ENCODE peak calls at places on chromosomes 6 and 20, in five cellular contexts. H, D, G, U and Q are unnamed samples.

GRCh38 chr6:146434991-146435390 is 108.6 kb upstream of the RAB32 start:
- DNase-seq in U (no peak), H (no peak), G (no peak), D (no peak), Q (no peak)

GRCh38 chr6:39912446-39912845 is 21.8 kb downstream of the MOCS1 start:
- DNase-seq in D (no peak), H (no peak), U (no peak), G (no peak), Q (no peak)

GRCh38 chr20:33995053-33995816 is 1.5 kb downstream of the RALY start:
- DNase-seq in D (no peak), H (no peak), U (no peak), G (no peak), Q (peak)

GRCh38 chr6:118668761-118669411 is 17.5 kb upstream of the CEP85L start:
- DNase-seq in G (no peak), H (no peak), D (no peak), U (peak), Q (peak)

GRCh38 chr6:77487808-77488425 is 24.6 kb upstream of the HTR1B start:
- DNase-seq in H (no peak), G (no peak), U (no peak), D (no peak), Q (no peak)

GRCh38 chr20:60993647-60994046 is 258.4 kb upstream of the CDH4 start:
- DNase-seq in U (no peak), D (no peak), H (no peak), G (no peak), Q (no peak)

GRCh38 chr6:40755046-40755681 is 168.0 kb upstream of the LRFN2 start:
- DNase-seq in U (peak), G (peak), H (no peak), D (no peak), Q (peak)

GRCh38 chr6:140566706-140567330 is 1192.4 kb upstream of the CITED2 start:
- DNase-seq in G (no peak), U (no peak), H (no peak), D (no peak), Q (peak)

GRCh38 chr6:5351552-5351951 is 90.2 kb downstream of the FARS2 start:
- DNase-seq in G (no peak), H (no peak), U (no peak), D (no peak), Q (no peak)

GRCh38 chr6:81933648-81934047 is 181.2 kb upstream of the TENT5A start:
- DNase-seq in D (no peak), U (no peak), H (no peak), G (no peak), Q (no peak)

GRCh38 chr6:71478834-71479541 is 190.4 kb downstream of the OGFRL1 start:
- DNase-seq in U (peak), G (no peak), H (no peak), D (no peak), Q (peak)

GRCh38 chr20:20173269-20173668 is 120.9 kb downstream of the CFAP61 start:
- DNase-seq in H (no peak), G (no peak), D (no peak), U (no peak), Q (no peak)

DNA sequence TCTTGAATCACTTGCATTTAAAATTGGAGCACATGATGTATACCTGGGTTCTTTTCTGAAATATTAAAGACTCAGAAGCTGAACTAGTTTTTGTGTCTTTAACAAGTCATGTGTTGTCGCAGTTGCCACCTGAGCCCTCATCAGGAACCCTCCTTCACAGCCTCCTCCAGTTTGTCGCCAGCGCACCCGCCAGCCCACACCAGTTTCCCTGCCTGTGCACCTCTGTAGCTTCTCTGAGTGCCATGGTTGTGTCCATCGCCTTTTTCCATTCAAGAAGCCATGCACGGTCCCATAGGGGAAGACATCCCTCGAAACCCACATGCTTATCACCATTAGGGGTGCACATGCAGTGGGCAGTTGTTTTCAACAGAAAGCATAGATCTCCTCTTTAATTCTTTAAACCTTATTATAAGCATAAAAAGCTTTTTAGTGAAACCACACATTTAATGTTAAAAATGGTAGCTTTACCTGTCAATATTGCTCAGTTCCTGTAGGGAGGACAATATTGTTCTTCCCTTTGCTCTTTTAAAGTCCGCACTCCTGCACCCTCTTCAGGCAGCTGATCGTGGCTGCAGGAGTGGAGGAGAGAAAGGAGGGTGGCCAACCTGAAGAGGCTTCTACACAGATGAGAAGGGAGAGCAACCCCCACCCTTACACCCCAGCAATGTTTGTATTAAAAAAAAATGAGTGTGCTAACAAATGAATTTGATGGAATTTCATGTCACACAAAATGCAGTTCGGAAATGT is 121.9 kb downstream of the CFAP61 start:
- DNase-seq in D (no peak), U (no peak), H (no peak), G (no peak), Q (no peak)
- TF ChIP-seq CTCF in D (no peak), U (peak), H (no peak), G (no peak), Q (no peak)

GRCh38 chr6:496649-497048 is 105.1 kb downstream of the IRF4 start:
- DNase-seq in H (no peak), U (no peak), G (no peak), D (no peak), Q (no peak)

GRCh38 chr6:498795-499231 is 107.3 kb downstream of the IRF4 start:
- DNase-seq in D (peak), H (no peak), U (no peak), G (no peak), Q (no peak)

GRCh38 chr6:501891-502601 is 110.5 kb downstream of the IRF4 start:
- DNase-seq in D (peak), H (no peak), U (no peak), G (no peak), Q (no peak)

GRCh38 chr6:502761-503160 is 111.2 kb downstream of the IRF4 start:
- DNase-seq in H (no peak), D (no peak), G (no peak), U (no peak), Q (no peak)

GRCh38 chr6:499617-500016 is 108.1 kb downstream of the IRF4 start:
- DNase-seq in D (no peak), H (no peak), U (no peak), G (no peak), Q (no peak)
- H3K4me3 ChIP-seq in D (no peak), H (no peak), U (no peak), G (no peak), Q (no peak)

DNA sequence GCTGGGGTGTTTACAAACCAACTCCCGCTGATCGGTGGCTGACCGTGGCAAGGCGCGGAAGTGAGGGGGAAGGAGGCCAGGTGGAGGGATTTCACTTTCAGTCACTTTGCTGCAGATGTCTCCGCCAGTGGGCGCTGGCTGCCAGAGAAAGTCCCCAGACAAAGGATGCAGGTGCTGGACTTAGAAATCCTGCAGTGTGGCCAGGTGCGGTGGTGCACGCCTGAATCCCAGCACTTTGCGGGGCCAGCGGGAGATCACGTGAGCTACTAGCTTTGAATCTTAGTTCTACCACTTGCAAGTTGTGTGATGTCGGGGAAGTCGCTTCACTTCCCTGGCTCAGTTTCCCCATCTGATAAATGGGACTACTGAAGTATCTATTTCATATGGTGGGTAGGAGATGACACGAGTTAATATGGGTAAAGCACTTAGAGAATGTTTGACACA is 180.4 kb downstream of the ZNF217 start:
- DNase-seq in G (no peak), H (no peak), D (peak), U (no peak), Q (no peak)
- TF ChIP-seq CTCF in G (no peak), H (no peak), D (peak), U (no peak), Q (no peak)

GRCh38 chr6:11231108-11231463 is 1.4 kb downstream of the NEDD9 start:
- DNase-seq in U (no peak), G (no peak), H (no peak), D (no peak), Q (no peak)
- H3K4me3 ChIP-seq in U (peak), G (peak), H (peak), D (no peak), Q (peak)

DNA sequence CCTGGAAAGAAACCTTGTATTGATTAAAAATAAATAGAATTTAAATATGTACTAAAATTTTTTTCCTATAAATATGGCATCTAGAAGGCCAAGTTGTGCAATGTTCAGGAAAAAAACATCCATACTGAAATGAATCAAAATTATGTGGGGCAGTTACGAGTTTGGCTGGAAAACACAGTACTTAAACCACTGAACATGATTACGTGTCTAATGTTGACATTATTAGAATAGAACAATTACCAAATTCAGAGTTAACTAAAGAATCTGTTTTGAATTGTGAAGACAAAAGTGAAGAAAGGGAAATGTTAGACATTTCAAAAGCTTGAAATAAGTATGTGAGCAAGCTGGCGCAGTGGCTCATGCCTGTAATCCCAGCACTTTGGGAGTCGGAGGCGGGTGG is 57.2 kb downstream of the KLHL31 start:
- DNase-seq in U (no peak), H (no peak), D (no peak), G (no peak), Q (no peak)
- TF ChIP-seq CTCF in U (no peak), H (no peak), D (no peak), G (no peak), Q (no peak)

GRCh38 chr6:2763345-2763841 is 1.8 kb upstream of the WRNIP1 start:
- DNase-seq in G (no peak), U (no peak), H (peak), D (no peak), Q (no peak)

GRCh38 chr6:2764610-2765165 is 505 bp upstream of the WRNIP1 start:
- DNase-seq in U (no peak), H (peak), G (peak), D (peak), Q (peak)

GRCh38 chr6:2765896-2766766 is 938 bp downstream of the WRNIP1 start:
- DNase-seq in H (peak), U (no peak), D (peak), G (no peak), Q (peak)

GRCh38 chr6:2765166-2765895 is at the start of gene WRNIP1:
- DNase-seq in D (peak), U (peak), H (peak), G (peak), Q (peak)

GRCh38 chr6:2763876-2764540 is 1.2 kb upstream of the WRNIP1 start:
- DNase-seq in D (no peak), H (no peak), G (no peak), U (no peak), Q (no peak)
- H3K4me3 ChIP-seq in D (peak), H (peak), G (peak), U (peak), Q (peak)

GRCh38 chr20:4896971-4897497 is 104.3 kb downstream of the SLC23A2 start:
- DNase-seq in G (no peak), U (no peak), D (no peak), H (no peak), Q (no peak)
- TF ChIP-seq CTCF in G (no peak), U (no peak), D (no peak), H (no peak), Q (no peak)

DNA sequence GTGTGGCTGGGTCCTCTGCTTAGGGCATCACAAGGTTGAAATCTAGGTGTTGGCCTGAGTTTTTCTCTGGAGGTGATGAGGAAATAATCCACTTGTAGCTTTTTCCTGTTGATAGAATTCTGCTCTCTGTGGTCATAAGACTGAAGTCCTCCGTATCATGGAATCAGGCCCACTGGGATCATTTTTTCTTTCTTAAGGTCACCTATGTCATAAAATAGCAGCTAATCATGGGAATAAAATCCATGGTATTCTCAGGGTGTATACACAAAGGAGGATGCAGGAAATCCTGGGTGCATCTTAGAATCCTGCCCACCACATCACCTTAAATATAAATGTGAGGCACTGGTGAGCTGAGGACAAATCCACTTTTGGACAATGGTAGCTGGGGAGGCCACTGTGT is 72.7 kb downstream of the PRDM1 start:
- DNase-seq in H (no peak), D (no peak), U (no peak), G (no peak), Q (peak)
- H3K4me3 ChIP-seq in H (no peak), D (no peak), U (no peak), G (no peak), Q (no peak)

GRCh38 chr6:26045046-26045938 is 41.9 kb upstream of the HFE start:
- DNase-seq in U (peak), D (peak), H (no peak), G (peak), Q (peak)
- TF ChIP-seq CTCF in U (peak), D (no peak), H (no peak), G (no peak), Q (peak)

DNA sequence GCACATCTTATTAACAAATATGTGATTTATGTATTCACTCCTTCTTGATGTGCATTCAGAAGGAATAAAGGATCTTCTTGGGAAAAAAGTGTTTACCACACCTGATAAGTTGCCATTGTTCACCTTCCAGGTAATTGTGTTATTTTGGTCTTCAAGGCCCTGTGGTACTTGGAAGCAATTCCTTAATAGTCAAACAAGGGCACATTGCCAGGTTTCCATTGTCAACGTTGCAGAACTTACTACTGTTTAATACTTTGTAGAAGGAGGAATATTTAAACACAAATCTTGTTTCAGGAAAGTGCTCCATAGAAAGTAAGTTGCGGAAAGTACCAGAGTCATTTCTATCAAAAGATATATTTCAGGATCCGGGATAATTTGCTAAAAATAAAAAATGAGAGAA is 129.5 kb upstream of the SGK1 start:
- DNase-seq in U (no peak), D (no peak), G (no peak), H (no peak), Q (peak)
- H3K4me3 ChIP-seq in U (no peak), D (no peak), G (no peak), H (no peak), Q (no peak)